ENCODE peak calls at places on chromosome 11, in ten cellular contexts. One of them, this sample, is unnamed.

GRCh38 chr11:36035454-36035853 is 91.6 kb downstream of the LDLRAD3 start:
- DNase-seq in body of pancreas: peak; percentile 60
- DNase-seq in H54: no peak
- DNase-seq in heart left ventricle: no peak
- DNase-seq in stomach: no peak
- DNase-seq in IMR-90: no peak
- DNase-seq in GM12891: no peak
- DNase-seq in right lobe of liver: no peak
- DNase-seq in A549: no peak
- DNase-seq in esophagus squamous epithelium: no peak
- DNase-seq in this sample: no peak

GRCh38 chr11:2789791-2790580 is 90.2 kb upstream of the KCNQ1OT1 start:
- DNase-seq in IMR-90: no peak
- DNase-seq in A549: no peak
- DNase-seq in H54: no peak
- DNase-seq in heart left ventricle: peak; percentile 33
- DNase-seq in body of pancreas: peak; percentile 4
- DNase-seq in right lobe of liver: no peak
- DNase-seq in esophagus squamous epithelium: no peak
- DNase-seq in stomach: peak; percentile 23
- DNase-seq in GM12891: no peak
- DNase-seq in this sample: no peak

GRCh38 chr11:69510471-69511357 is 29.3 kb downstream of the LINC01488 start:
- DNase-seq in heart left ventricle: no peak
- DNase-seq in stomach: no peak
- DNase-seq in body of pancreas: no peak
- DNase-seq in IMR-90: peak; percentile 72
- DNase-seq in esophagus squamous epithelium: no peak
- DNase-seq in H54: no peak
- DNase-seq in A549: no peak
- DNase-seq in right lobe of liver: peak; percentile 37
- DNase-seq in GM12891: no peak
- DNase-seq in this sample: no peak

GRCh38 chr11:12725047-12725862 is 51.0 kb downstream of the TEAD1 start:
- DNase-seq in esophagus squamous epithelium: no peak
- DNase-seq in IMR-90: no peak
- DNase-seq in body of pancreas: no peak
- DNase-seq in A549: no peak
- DNase-seq in heart left ventricle: no peak
- DNase-seq in GM12891: no peak
- DNase-seq in H54: no peak
- DNase-seq in stomach: no peak
- DNase-seq in right lobe of liver: no peak
- DNase-seq in this sample: no peak

GRCh38 chr11:12149672-12150225 is 39.4 kb downstream of the MICAL2 start:
- DNase-seq in heart left ventricle: no peak
- DNase-seq in right lobe of liver: no peak
- DNase-seq in A549: no peak
- DNase-seq in IMR-90: peak; percentile 83
- DNase-seq in GM12891: no peak
- DNase-seq in stomach: no peak
- DNase-seq in body of pancreas: no peak
- DNase-seq in H54: no peak
- DNase-seq in esophagus squamous epithelium: no peak
- DNase-seq in this sample: peak; percentile 32

GRCh38 chr11:12110714-12111481 is 508 bp downstream of the MICAL2 start:
- DNase-seq in H54: no peak
- DNase-seq in body of pancreas: peak; percentile 45
- DNase-seq in stomach: no peak
- DNase-seq in esophagus squamous epithelium: no peak
- DNase-seq in heart left ventricle: peak; percentile 74
- DNase-seq in A549: no peak
- DNase-seq in GM12891: peak; percentile 32
- DNase-seq in right lobe of liver: peak; percentile 68
- DNase-seq in IMR-90: no peak
- DNase-seq in this sample: peak; percentile 76

GRCh38 chr11:1087279-1087960 is 12.7 kb downstream of the MUC2 start:
- DNase-seq in esophagus squamous epithelium: no peak
- DNase-seq in GM12891: no peak
- DNase-seq in A549: no peak
- DNase-seq in IMR-90: no peak
- DNase-seq in heart left ventricle: peak; percentile 55
- DNase-seq in H54: no peak
- DNase-seq in stomach: no peak
- DNase-seq in right lobe of liver: peak; percentile 52
- DNase-seq in body of pancreas: peak; percentile 2
- DNase-seq in this sample: no peak

GRCh38 chr11:27312110-27312509 is 50.9 kb downstream of the CCDC34 start:
- DNase-seq in stomach: no peak
- DNase-seq in right lobe of liver: no peak
- DNase-seq in heart left ventricle: no peak
- DNase-seq in GM12891: no peak
- DNase-seq in esophagus squamous epithelium: no peak
- DNase-seq in IMR-90: no peak
- DNase-seq in H54: no peak
- DNase-seq in body of pancreas: no peak
- DNase-seq in A549: peak; percentile 34
- DNase-seq in this sample: no peak

GRCh38 chr11:71285111-71285510 is 32.7 kb upstream of the SHANK2 start:
- DNase-seq in A549: no peak
- DNase-seq in stomach: peak; percentile 15
- DNase-seq in IMR-90: no peak
- DNase-seq in GM12891: no peak
- DNase-seq in heart left ventricle: no peak
- DNase-seq in right lobe of liver: no peak
- DNase-seq in esophagus squamous epithelium: no peak
- DNase-seq in H54: no peak
- DNase-seq in body of pancreas: no peak
- DNase-seq in this sample: no peak

GRCh38 chr11:92224394-92225205 is at the start of gene FAT3:
- DNase-seq in body of pancreas: peak; percentile 12
- DNase-seq in heart left ventricle: peak; percentile 62
- DNase-seq in esophagus squamous epithelium: no peak
- DNase-seq in right lobe of liver: no peak
- DNase-seq in H54: no peak
- DNase-seq in IMR-90: peak; percentile 41
- DNase-seq in GM12891: no peak
- DNase-seq in stomach: no peak
- DNase-seq in A549: peak; percentile 56
- DNase-seq in this sample: no peak

GRCh38 chr11:69232821-69233760 is 60.9 kb upstream of the MYEOV start:
- DNase-seq in IMR-90: no peak
- DNase-seq in stomach: peak; percentile 24
- DNase-seq in esophagus squamous epithelium: no peak
- DNase-seq in body of pancreas: no peak
- DNase-seq in heart left ventricle: no peak
- DNase-seq in right lobe of liver: no peak
- DNase-seq in H54: no peak
- DNase-seq in A549: no peak
- DNase-seq in GM12891: no peak
- DNase-seq in this sample: no peak

DNA sequence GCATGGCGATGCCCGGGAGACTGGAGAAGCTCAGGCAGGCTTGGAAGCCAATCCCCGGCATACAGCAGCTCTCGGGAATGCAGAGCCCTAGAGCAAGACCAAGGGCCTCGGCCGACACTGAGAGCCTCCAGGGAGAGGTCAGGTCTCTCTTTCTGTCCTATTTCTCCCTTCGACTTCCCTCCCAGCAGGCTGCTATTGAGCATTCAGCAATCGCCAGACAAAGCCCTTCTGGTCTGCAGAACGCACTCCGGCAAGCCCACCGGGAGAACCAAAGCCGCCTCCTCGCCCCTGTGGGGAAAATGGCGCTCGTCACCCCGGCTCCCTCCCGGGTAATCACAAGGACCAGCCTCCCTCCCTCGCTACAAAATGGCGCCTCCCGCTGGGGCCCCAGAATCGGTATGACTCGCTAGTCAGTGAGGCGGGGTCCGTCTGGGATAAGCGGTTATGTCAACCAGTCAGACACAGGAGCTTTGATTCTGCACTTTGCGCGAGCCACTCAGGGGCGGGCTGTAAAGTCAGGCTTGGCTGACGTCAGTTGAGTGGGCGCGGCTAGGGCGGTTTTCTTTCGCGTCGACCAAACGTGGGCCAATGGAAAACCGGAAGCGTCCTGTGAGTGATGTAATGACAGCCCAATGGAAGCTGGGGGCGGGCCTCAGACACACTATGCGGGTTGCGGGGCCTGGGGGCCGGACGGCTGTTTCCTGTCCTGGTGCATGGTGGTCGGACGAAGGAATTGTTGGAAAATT is at the start of gene ZNF143:
- DNase-seq in right lobe of liver: peak; percentile 100
- DNase-seq in IMR-90: peak; percentile 100
- DNase-seq in A549: peak; percentile 100
- DNase-seq in stomach: peak; percentile 100
- DNase-seq in esophagus squamous epithelium: peak; percentile 99
- DNase-seq in GM12891: peak; percentile 77
- DNase-seq in body of pancreas: peak; percentile 100
- DNase-seq in heart left ventricle: peak; percentile 100
- DNase-seq in H54: peak; percentile 98
- DNase-seq in this sample: peak; percentile 100
- TF ChIP-seq POLR2A in right lobe of liver: peak; percentile 90
- TF ChIP-seq POLR2A in IMR-90: no peak
- TF ChIP-seq POLR2A in A549: peak; percentile 80
- TF ChIP-seq POLR2A in stomach: peak; percentile 97
- TF ChIP-seq POLR2A in esophagus squamous epithelium: no peak
- TF ChIP-seq POLR2A in GM12891: peak; percentile 84
- TF ChIP-seq POLR2A in body of pancreas: peak; percentile 98
- TF ChIP-seq POLR2A in heart left ventricle: peak; percentile 76
- TF ChIP-seq POLR2A in H54: peak; percentile 72
- TF ChIP-seq POLR2A in this sample: peak; percentile 94

DNA sequence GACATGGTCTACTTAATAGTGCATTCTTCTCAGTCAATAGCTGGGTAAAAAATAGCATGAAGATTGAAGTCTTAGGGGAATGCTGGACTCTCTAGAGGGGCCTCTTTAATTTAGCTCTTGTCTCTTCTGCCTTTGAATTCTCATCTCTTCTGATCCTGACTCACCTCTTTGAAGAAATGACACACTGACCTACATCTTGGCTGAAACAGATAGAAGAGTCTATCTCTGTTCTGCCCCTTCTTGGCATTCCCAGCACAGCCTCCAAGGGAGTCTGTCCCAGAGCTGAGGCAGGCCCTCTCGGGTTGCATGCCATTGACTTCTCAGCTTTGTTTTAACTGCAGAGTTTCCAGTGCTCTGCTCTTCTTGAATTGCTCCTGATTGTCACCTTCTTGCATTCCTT is 55.7 kb downstream of the PTPRJ start:
- DNase-seq in body of pancreas: no peak
- DNase-seq in IMR-90: peak; percentile 31
- DNase-seq in GM12891: no peak
- DNase-seq in A549: no peak
- DNase-seq in stomach: no peak
- DNase-seq in right lobe of liver: peak; percentile 5
- DNase-seq in heart left ventricle: no peak
- DNase-seq in esophagus squamous epithelium: no peak
- DNase-seq in H54: no peak
- DNase-seq in this sample: no peak
- TF ChIP-seq POLR2A in body of pancreas: no peak
- TF ChIP-seq POLR2A in IMR-90: no peak
- TF ChIP-seq POLR2A in GM12891: no peak
- TF ChIP-seq POLR2A in A549: no peak
- TF ChIP-seq POLR2A in stomach: no peak
- TF ChIP-seq POLR2A in right lobe of liver: no peak
- TF ChIP-seq POLR2A in heart left ventricle: no peak
- TF ChIP-seq POLR2A in esophagus squamous epithelium: no peak
- TF ChIP-seq POLR2A in H54: no peak
- TF ChIP-seq POLR2A in this sample: no peak

GRCh38 chr11:60761436-60762190 is 4.9 kb downstream of the MS4A15 start:
- DNase-seq in esophagus squamous epithelium: no peak
- DNase-seq in GM12891: no peak
- DNase-seq in IMR-90: no peak
- DNase-seq in body of pancreas: no peak
- DNase-seq in H54: no peak
- DNase-seq in A549: no peak
- DNase-seq in heart left ventricle: no peak
- DNase-seq in right lobe of liver: no peak
- DNase-seq in stomach: no peak
- DNase-seq in this sample: no peak

GRCh38 chr11:60754887-60755286 is 1.8 kb upstream of the MS4A15 start:
- DNase-seq in esophagus squamous epithelium: no peak
- DNase-seq in IMR-90: no peak
- DNase-seq in stomach: no peak
- DNase-seq in body of pancreas: no peak
- DNase-seq in GM12891: no peak
- DNase-seq in H54: no peak
- DNase-seq in heart left ventricle: no peak
- DNase-seq in right lobe of liver: no peak
- DNase-seq in A549: no peak
- DNase-seq in this sample: no peak

GRCh38 chr11:60753309-60753708 is 3.4 kb upstream of the MS4A15 start:
- DNase-seq in IMR-90: no peak
- DNase-seq in H54: no peak
- DNase-seq in stomach: no peak
- DNase-seq in GM12891: no peak
- DNase-seq in esophagus squamous epithelium: no peak
- DNase-seq in heart left ventricle: no peak
- DNase-seq in A549: peak; percentile 33
- DNase-seq in body of pancreas: no peak
- DNase-seq in right lobe of liver: no peak
- DNase-seq in this sample: no peak

GRCh38 chr11:60756307-60757032 is at the start of gene MS4A15:
- DNase-seq in body of pancreas: peak; percentile 48
- DNase-seq in IMR-90: no peak
- DNase-seq in right lobe of liver: no peak
- DNase-seq in A549: peak; percentile 53
- DNase-seq in GM12891: no peak
- DNase-seq in stomach: no peak
- DNase-seq in heart left ventricle: no peak
- DNase-seq in esophagus squamous epithelium: no peak
- DNase-seq in H54: peak; percentile 28
- DNase-seq in this sample: peak; percentile 9

GRCh38 chr11:60757231-60757800 is 649 bp downstream of the MS4A15 start:
- DNase-seq in IMR-90: no peak
- DNase-seq in GM12891: no peak
- DNase-seq in body of pancreas: no peak
- DNase-seq in A549: no peak
- DNase-seq in H54: no peak
- DNase-seq in heart left ventricle: no peak
- DNase-seq in right lobe of liver: no peak
- DNase-seq in stomach: no peak
- DNase-seq in esophagus squamous epithelium: no peak
- DNase-seq in this sample: no peak
- TF ChIP-seq POLR2A in IMR-90: no peak
- TF ChIP-seq POLR2A in GM12891: no peak
- TF ChIP-seq POLR2A in body of pancreas: no peak
- TF ChIP-seq POLR2A in A549: no peak
- TF ChIP-seq POLR2A in H54: no peak
- TF ChIP-seq POLR2A in heart left ventricle: no peak
- TF ChIP-seq POLR2A in right lobe of liver: no peak
- TF ChIP-seq POLR2A in stomach: no peak
- TF ChIP-seq POLR2A in esophagus squamous epithelium: no peak
- TF ChIP-seq POLR2A in this sample: no peak

DNA sequence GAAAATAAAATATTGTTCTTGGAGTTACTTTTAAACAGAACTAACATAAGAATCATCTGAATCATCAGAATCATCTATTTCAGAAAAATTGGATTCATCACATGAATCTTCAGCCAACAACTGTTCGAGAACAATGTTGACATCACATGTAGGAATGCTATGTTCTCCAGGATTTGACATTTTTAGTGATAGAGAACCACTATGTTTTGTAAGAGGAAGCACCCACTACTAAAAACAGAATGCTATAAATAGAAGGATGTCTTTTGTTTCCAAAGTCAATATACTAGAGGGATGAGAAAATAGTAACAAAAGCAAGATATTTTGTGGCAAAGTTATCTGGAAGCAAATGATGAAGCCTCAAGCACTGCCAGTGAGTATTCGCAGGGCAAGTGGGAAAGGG is 263.4 kb upstream of the DDI1 start:
- DNase-seq in H54: no peak
- DNase-seq in IMR-90: peak; percentile 83
- DNase-seq in A549: no peak
- DNase-seq in body of pancreas: no peak
- DNase-seq in right lobe of liver: no peak
- DNase-seq in GM12891: no peak
- DNase-seq in stomach: no peak
- DNase-seq in esophagus squamous epithelium: no peak
- DNase-seq in heart left ventricle: no peak
- DNase-seq in this sample: no peak
- TF ChIP-seq POLR2A in H54: no peak
- TF ChIP-seq POLR2A in IMR-90: no peak
- TF ChIP-seq POLR2A in A549: no peak
- TF ChIP-seq POLR2A in body of pancreas: no peak
- TF ChIP-seq POLR2A in right lobe of liver: no peak
- TF ChIP-seq POLR2A in GM12891: no peak
- TF ChIP-seq POLR2A in stomach: no peak
- TF ChIP-seq POLR2A in esophagus squamous epithelium: no peak
- TF ChIP-seq POLR2A in heart left ventricle: no peak
- TF ChIP-seq POLR2A in this sample: no peak

This sample was measured in erythroblast.